ENCODE peak calls at places on chromosomes 7 and 10, in nine cellular contexts. One of them, this sample, is unnamed.

GRCh38 chr7:4700577-4701235 is 18.6 kb downstream of the FOXK1 start:
- DNase-seq in dorsolateral prefrontal cortex: no peak
- DNase-seq in H54: peak; percentile 65
- DNase-seq in stimulated activated CD4-positive, alpha-beta T cell treated with anti-CD3 and anti-CD28 coated beads, TNF-alpha, amount 100 ng/mL, for 24 hours: no peak
- DNase-seq in activated effector memory CD4-positive, alpha-beta T cell treated with Interleukin-2 at 50 U/mL for 16 hours: no peak
- DNase-seq in NCI-H1105: no peak
- DNase-seq in AG09309: no peak
- DNase-seq in foreskin fibroblast: peak; percentile 51
- DNase-seq in HEK293T: no peak
- DNase-seq in this sample: no peak

GRCh38 chr7:50863053-50863452 is 80.4 kb upstream of the GRB10 start:
- DNase-seq in NCI-H1105: no peak
- DNase-seq in activated effector memory CD4-positive, alpha-beta T cell treated with Interleukin-2 at 50 U/mL for 16 hours: no peak
- DNase-seq in H54: no peak
- DNase-seq in dorsolateral prefrontal cortex: no peak
- DNase-seq in foreskin fibroblast: no peak
- DNase-seq in HEK293T: no peak
- DNase-seq in stimulated activated CD4-positive, alpha-beta T cell treated with anti-CD3 and anti-CD28 coated beads, TNF-alpha, amount 100 ng/mL, for 24 hours: no peak
- DNase-seq in AG09309: no peak
- DNase-seq in this sample: no peak

GRCh38 chr7:121101621-121102020 is 113.1 kb downstream of the CPED1 start:
- DNase-seq in AG09309: no peak
- DNase-seq in foreskin fibroblast: no peak
- DNase-seq in HEK293T: no peak
- DNase-seq in stimulated activated CD4-positive, alpha-beta T cell treated with anti-CD3 and anti-CD28 coated beads, TNF-alpha, amount 100 ng/mL, for 24 hours: no peak
- DNase-seq in dorsolateral prefrontal cortex: no peak
- DNase-seq in NCI-H1105: no peak
- DNase-seq in activated effector memory CD4-positive, alpha-beta T cell treated with Interleukin-2 at 50 U/mL for 16 hours: no peak
- DNase-seq in H54: no peak
- DNase-seq in this sample: no peak

GRCh38 chr7:18020138-18020715 is 7.4 kb downstream of the PRPS1L1 start:
- DNase-seq in foreskin fibroblast: peak; percentile 18
- DNase-seq in AG09309: no peak
- DNase-seq in dorsolateral prefrontal cortex: no peak
- DNase-seq in stimulated activated CD4-positive, alpha-beta T cell treated with anti-CD3 and anti-CD28 coated beads, TNF-alpha, amount 100 ng/mL, for 24 hours: no peak
- DNase-seq in NCI-H1105: no peak
- DNase-seq in HEK293T: no peak
- DNase-seq in activated effector memory CD4-positive, alpha-beta T cell treated with Interleukin-2 at 50 U/mL for 16 hours: no peak
- DNase-seq in H54: no peak
- DNase-seq in this sample: no peak

GRCh38 chr7:71982847-71983246 is 429.3 kb downstream of the CALN1 start:
- DNase-seq in AG09309: no peak
- DNase-seq in foreskin fibroblast: no peak
- DNase-seq in stimulated activated CD4-positive, alpha-beta T cell treated with anti-CD3 and anti-CD28 coated beads, TNF-alpha, amount 100 ng/mL, for 24 hours: no peak
- DNase-seq in H54: no peak
- DNase-seq in HEK293T: no peak
- DNase-seq in dorsolateral prefrontal cortex: no peak
- DNase-seq in NCI-H1105: no peak
- DNase-seq in activated effector memory CD4-positive, alpha-beta T cell treated with Interleukin-2 at 50 U/mL for 16 hours: no peak
- DNase-seq in this sample: no peak

GRCh38 chr10:31320598-31321211 is 1.7 kb downstream of the ZEB1 start:
- DNase-seq in AG09309: no peak
- DNase-seq in stimulated activated CD4-positive, alpha-beta T cell treated with anti-CD3 and anti-CD28 coated beads, TNF-alpha, amount 100 ng/mL, for 24 hours: peak; percentile 25
- DNase-seq in dorsolateral prefrontal cortex: peak; percentile 48
- DNase-seq in activated effector memory CD4-positive, alpha-beta T cell treated with Interleukin-2 at 50 U/mL for 16 hours: peak; percentile 0
- DNase-seq in NCI-H1105: peak; percentile 43
- DNase-seq in foreskin fibroblast: peak; percentile 64
- DNase-seq in HEK293T: peak; percentile 25
- DNase-seq in H54: peak; percentile 26
- DNase-seq in this sample: no peak

GRCh38 chr10:117631276-117632151 is 89.0 kb downstream of the EMX2 start:
- DNase-seq in AG09309: no peak
- DNase-seq in foreskin fibroblast: no peak
- DNase-seq in NCI-H1105: no peak
- DNase-seq in stimulated activated CD4-positive, alpha-beta T cell treated with anti-CD3 and anti-CD28 coated beads, TNF-alpha, amount 100 ng/mL, for 24 hours: no peak
- DNase-seq in dorsolateral prefrontal cortex: peak; percentile 80
- DNase-seq in activated effector memory CD4-positive, alpha-beta T cell treated with Interleukin-2 at 50 U/mL for 16 hours: no peak
- DNase-seq in HEK293T: no peak
- DNase-seq in H54: no peak
- DNase-seq in this sample: no peak

GRCh38 chr7:1725199-1725701 is 55.2 kb downstream of the ELFN1 start:
- DNase-seq in stimulated activated CD4-positive, alpha-beta T cell treated with anti-CD3 and anti-CD28 coated beads, TNF-alpha, amount 100 ng/mL, for 24 hours: no peak
- DNase-seq in activated effector memory CD4-positive, alpha-beta T cell treated with Interleukin-2 at 50 U/mL for 16 hours: no peak
- DNase-seq in foreskin fibroblast: peak; percentile 30
- DNase-seq in H54: no peak
- DNase-seq in dorsolateral prefrontal cortex: peak; percentile 71
- DNase-seq in HEK293T: no peak
- DNase-seq in AG09309: no peak
- DNase-seq in NCI-H1105: peak; percentile 97
- DNase-seq in this sample: peak; percentile 11

GRCh38 chr10:70607936-70608335 is 5.4 kb upstream of the PRF1 start:
- DNase-seq in foreskin fibroblast: no peak
- DNase-seq in stimulated activated CD4-positive, alpha-beta T cell treated with anti-CD3 and anti-CD28 coated beads, TNF-alpha, amount 100 ng/mL, for 24 hours: no peak
- DNase-seq in dorsolateral prefrontal cortex: no peak
- DNase-seq in H54: no peak
- DNase-seq in HEK293T: no peak
- DNase-seq in activated effector memory CD4-positive, alpha-beta T cell treated with Interleukin-2 at 50 U/mL for 16 hours: no peak
- DNase-seq in NCI-H1105: no peak
- DNase-seq in AG09309: no peak
- DNase-seq in this sample: no peak

GRCh38 chr10:122281751-122282150 is 10.7 kb downstream of the BTBD16 start:
- DNase-seq in HEK293T: no peak
- DNase-seq in activated effector memory CD4-positive, alpha-beta T cell treated with Interleukin-2 at 50 U/mL for 16 hours: no peak
- DNase-seq in stimulated activated CD4-positive, alpha-beta T cell treated with anti-CD3 and anti-CD28 coated beads, TNF-alpha, amount 100 ng/mL, for 24 hours: no peak
- DNase-seq in H54: no peak
- DNase-seq in NCI-H1105: no peak
- DNase-seq in foreskin fibroblast: no peak
- DNase-seq in dorsolateral prefrontal cortex: no peak
- DNase-seq in AG09309: no peak
- DNase-seq in this sample: no peak

GRCh38 chr10:78335691-78336401 is 302.2 kb downstream of the RPS24 start:
- DNase-seq in H54: peak; percentile 79
- DNase-seq in activated effector memory CD4-positive, alpha-beta T cell treated with Interleukin-2 at 50 U/mL for 16 hours: no peak
- DNase-seq in dorsolateral prefrontal cortex: no peak
- DNase-seq in HEK293T: no peak
- DNase-seq in AG09309: no peak
- DNase-seq in foreskin fibroblast: peak; percentile 93
- DNase-seq in NCI-H1105: no peak
- DNase-seq in stimulated activated CD4-positive, alpha-beta T cell treated with anti-CD3 and anti-CD28 coated beads, TNF-alpha, amount 100 ng/mL, for 24 hours: no peak
- DNase-seq in this sample: no peak

GRCh38 chr7:143733876-143734275 is 23.6 kb downstream of the CTAGE6 start:
- DNase-seq in stimulated activated CD4-positive, alpha-beta T cell treated with anti-CD3 and anti-CD28 coated beads, TNF-alpha, amount 100 ng/mL, for 24 hours: no peak
- DNase-seq in NCI-H1105: no peak
- DNase-seq in HEK293T: no peak
- DNase-seq in activated effector memory CD4-positive, alpha-beta T cell treated with Interleukin-2 at 50 U/mL for 16 hours: no peak
- DNase-seq in H54: no peak
- DNase-seq in dorsolateral prefrontal cortex: no peak
- DNase-seq in foreskin fibroblast: no peak
- DNase-seq in AG09309: no peak
- DNase-seq in this sample: no peak

GRCh38 chr10:63522129-63522687 is 1.0 kb downstream of the REEP3 start:
- DNase-seq in foreskin fibroblast: peak; percentile 18
- DNase-seq in dorsolateral prefrontal cortex: no peak
- DNase-seq in activated effector memory CD4-positive, alpha-beta T cell treated with Interleukin-2 at 50 U/mL for 16 hours: no peak
- DNase-seq in HEK293T: no peak
- DNase-seq in NCI-H1105: no peak
- DNase-seq in AG09309: no peak
- DNase-seq in stimulated activated CD4-positive, alpha-beta T cell treated with anti-CD3 and anti-CD28 coated beads, TNF-alpha, amount 100 ng/mL, for 24 hours: no peak
- DNase-seq in H54: no peak
- DNase-seq in this sample: no peak

GRCh38 chr10:8374334-8374733 is 319.8 kb downstream of the GATA3 start:
- DNase-seq in activated effector memory CD4-positive, alpha-beta T cell treated with Interleukin-2 at 50 U/mL for 16 hours: no peak
- DNase-seq in NCI-H1105: no peak
- DNase-seq in foreskin fibroblast: no peak
- DNase-seq in stimulated activated CD4-positive, alpha-beta T cell treated with anti-CD3 and anti-CD28 coated beads, TNF-alpha, amount 100 ng/mL, for 24 hours: no peak
- DNase-seq in AG09309: no peak
- DNase-seq in H54: no peak
- DNase-seq in HEK293T: no peak
- DNase-seq in dorsolateral prefrontal cortex: no peak
- DNase-seq in this sample: no peak

GRCh38 chr7:31775511-31775910 is 88.5 kb downstream of the PPP1R17 start:
- DNase-seq in activated effector memory CD4-positive, alpha-beta T cell treated with Interleukin-2 at 50 U/mL for 16 hours: no peak
- DNase-seq in AG09309: no peak
- DNase-seq in dorsolateral prefrontal cortex: no peak
- DNase-seq in HEK293T: no peak
- DNase-seq in H54: no peak
- DNase-seq in NCI-H1105: peak; percentile 3
- DNase-seq in foreskin fibroblast: no peak
- DNase-seq in stimulated activated CD4-positive, alpha-beta T cell treated with anti-CD3 and anti-CD28 coated beads, TNF-alpha, amount 100 ng/mL, for 24 hours: no peak
- DNase-seq in this sample: no peak